ENCODE peak calls at places on chromosomes 4 and X, in six cellular contexts. T, J, U, F, V and K are unnamed samples. For H3K9me3, the result is how much of the 10 kb centered on the place peaks cover.

GRCh38 chrX:24150051-24150790 is 692 bp downstream of the ZFX start:
- DNase-seq in T (peak), J (peak), U (peak), F (peak), V (peak), K (no peak)

GRCh38 chrX:150504399-150505186 is 63.8 kb upstream of the MTM1 start:
- DNase-seq in T (no peak), J (no peak), U (no peak), F (no peak), V (peak), K (no peak)

GRCh38 chr4:146333895-146334262 is 119.5 kb downstream of the REELD1 start:
- DNase-seq in T (no peak), J (no peak), U (no peak), F (no peak), V (no peak), K (no peak)

GRCh38 chrX:121635141-121635540 is 587.7 kb downstream of the GLUD2 start:
- DNase-seq in T (no peak), J (no peak), U (no peak), F (no peak), V (peak), K (no peak)

GRCh38 chr4:6362896-6363295 is 93.2 kb downstream of the WFS1 start:
- DNase-seq in T (no peak), J (no peak), U (no peak), F (peak), V (peak), K (no peak)

GRCh38 chr4:113397114-113397701 is 347.8 kb downstream of the ANK2 start:
- DNase-seq in T (no peak), J (no peak), U (no peak), F (no peak), V (peak), K (no peak)

GRCh38 chrX:154751121-154751668 is 318 bp upstream of the GAB3 start:
- DNase-seq in T (no peak), J (no peak), U (no peak), F (no peak), V (no peak), K (no peak)

GRCh38 chrX:8254386-8254785 is 83.3 kb upstream of the VCX2 start:
- DNase-seq in T (no peak), J (no peak), U (no peak), F (no peak), V (peak), K (no peak)

GRCh38 chrX:6810796-6811195 is 275.9 kb upstream of the VCX3A start:
- DNase-seq in T (no peak), J (no peak), U (no peak), F (no peak), V (peak), K (no peak)

GRCh38 chr4:164383187-164384181 is 370.4 kb upstream of the SMIM31 start:
- DNase-seq in T (no peak), J (no peak), U (no peak), F (peak), V (peak), K (no peak)

GRCh38 chrX:66021758-66022741 is 17.8 kb downstream of the VSIG4 start:
- DNase-seq in T (no peak), J (no peak), U (no peak), F (no peak), V (no peak), K (no peak)

GRCh38 chr4:52577285-52577968 is 81.7 kb downstream of the USP46 start:
- DNase-seq in T (no peak), J (no peak), U (no peak), F (no peak), V (peak), K (no peak)

GRCh38 chrX:151704023-151704663 is 8.9 kb downstream of the PRRG3 start:
- DNase-seq in T (no peak), J (no peak), U (no peak), F (no peak), V (peak), K (no peak)

GRCh38 chr4:140020457-140021361 is 133.3 kb downstream of the MAML3 start:
- DNase-seq in T (no peak), J (no peak), U (no peak), F (no peak), V (peak), K (no peak)

GRCh38 chr4:149140841-149141240 is 674.8 kb downstream of the IQCM start:
- DNase-seq in T (no peak), J (no peak), U (no peak), F (no peak), V (no peak), K (no peak)

GRCh38 chr4:53584658-53585057 is 6.6 kb downstream of the LNX1 start:
- DNase-seq in T (no peak), J (no peak), U (no peak), F (no peak), V (no peak), K (no peak)

GRCh38 chr4:112109455-112110425 is 35.5 kb upstream of the FAM241A start:
- DNase-seq in T (no peak), J (no peak), U (no peak), F (no peak), V (peak), K (no peak)

GRCh38 chr4:164229255-164229654 is 524.7 kb upstream of the SMIM31 start:
- DNase-seq in T (no peak), J (no peak), U (no peak), F (no peak), V (no peak), K (no peak)

GRCh38 chr4:101222156-101222845 is 125.0 kb downstream of the PPP3CA start:
- DNase-seq in T (no peak), J (no peak), U (no peak), F (no peak), V (no peak), K (no peak)

GRCh38 chr4:40245794-40246546 is 49.1 kb downstream of the RHOH start:
- DNase-seq in T (no peak), J (no peak), U (no peak), F (no peak), V (peak), K (no peak)

GRCh38 chrX:71216446-71216845 is 6.6 kb upstream of the GJB1 start:
- DNase-seq in T (no peak), J (no peak), U (no peak), F (no peak), V (no peak), K (no peak)

GRCh38 chrX:110383414-110383813 is 24.8 kb downstream of the RTL9 start:
- DNase-seq in T (no peak), J (no peak), U (no peak), F (no peak), V (peak), K (no peak)

GRCh38 chrX:27381419-27381818 is 81.7 kb downstream of the PPP4R3C start:
- DNase-seq in T (no peak), J (no peak), U (no peak), F (no peak), V (no peak), K (no peak)

GRCh38 chrX:64206556-64207162 is 1.2 kb upstream of the AMER1 start:
- DNase-seq in T (no peak), J (peak), U (peak), F (peak), V (no peak), K (no peak)

GRCh38 chr4:142345909-142346308 is 500.2 kb downstream of the INPP4B start:
- DNase-seq in T (no peak), J (no peak), U (no peak), F (no peak), V (no peak), K (no peak)

GRCh38 chr4:6422866-6423265 is 49.5 kb downstream of the PPP2R2C start:
- DNase-seq in T (no peak), J (no peak), U (no peak), F (no peak), V (no peak), K (no peak)

GRCh38 chr4:151012836-151013235 is 2.2 kb downstream of the LRBA start:
- DNase-seq in T (no peak), J (no peak), U (no peak), F (no peak), V (no peak), K (no peak)

GRCh38 chrX:17547658-17548057 is 172.7 kb downstream of the NHS start:
- DNase-seq in T (no peak), J (peak), U (peak), F (peak), V (peak), K (no peak)

GRCh38 chrX:39477438-39478120 is 620.2 kb downstream of the BCOR start:
- DNase-seq in T (peak), J (peak), U (peak), F (peak), V (peak), K (no peak)

GRCh38 chr4:100582146-100582545 is 64.3 kb upstream of the EMCN start:
- DNase-seq in T (no peak), J (no peak), U (no peak), F (no peak), V (no peak), K (no peak)

GRCh38 chr4:83217721-83218522 is 66.7 kb downstream of the COQ2 start:
- DNase-seq in T (no peak), J (no peak), U (no peak), F (no peak), V (no peak), K (no peak)

GRCh38 chrX:152895121-152895520 is 2.7 kb upstream of the ZNF185 start:
- DNase-seq in T (no peak), J (no peak), U (no peak), F (no peak), V (no peak), K (no peak)

GRCh38 chrX:108270280-108270679 is 167.9 kb downstream of the COL4A6 start:
- DNase-seq in T (no peak), J (no peak), U (no peak), F (no peak), V (no peak), K (no peak)

GRCh38 chrX:44228621-44229020 is 114.9 kb downstream of the EFHC2 start:
- DNase-seq in T (no peak), J (no peak), U (no peak), F (no peak), V (no peak), K (no peak)

GRCh38 chr4:158253350-158253980 is 43.2 kb downstream of the TMEM144 start:
- DNase-seq in T (no peak), J (no peak), U (no peak), F (no peak), V (peak), K (peak)

DNA sequence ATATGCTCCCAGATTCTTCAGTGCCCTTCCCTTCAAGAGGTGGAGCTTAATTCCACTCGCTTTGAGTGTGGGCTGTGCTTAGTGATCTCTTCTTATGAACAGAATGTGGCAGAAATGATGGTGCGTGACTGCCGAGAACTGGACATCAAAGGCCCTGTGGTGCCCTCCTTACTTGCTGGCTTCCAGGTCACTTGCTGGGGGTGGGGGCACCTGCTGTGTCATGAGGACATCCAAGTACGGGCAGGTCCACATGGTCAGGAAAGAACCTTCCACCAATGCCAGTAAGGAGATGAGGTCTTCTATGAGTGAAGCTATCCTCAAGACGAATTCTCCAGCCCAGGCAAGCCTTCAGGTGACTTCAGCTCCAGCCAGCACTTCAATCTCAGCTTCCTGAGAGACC is 95.8 kb downstream of the FAM53A start:
- DNase-seq in T (peak), J (no peak), U (no peak), F (no peak), V (no peak), K (no peak)
- H3K9me3 ChIP-seq in T (under half), J (under half), U (under half), F (under half), V (under half), K (under half)

GRCh38 chrX:35439042-35439639 is 359.0 kb upstream of the MAGEB16 start:
- DNase-seq in T (no peak), J (no peak), U (no peak), F (no peak), V (no peak), K (no peak)

GRCh38 chrX:35442421-35442820 is 355.7 kb upstream of the MAGEB16 start:
- DNase-seq in T (no peak), J (no peak), U (no peak), F (no peak), V (no peak), K (no peak)

GRCh38 chrX:35439692-35440091 is 358.4 kb upstream of the MAGEB16 start:
- DNase-seq in T (no peak), J (no peak), U (no peak), F (no peak), V (no peak), K (no peak)
- H3K9me3 ChIP-seq in T (under half), J (under half), U (under half), F (under half), V (under half), K (under half)

GRCh38 chrX:80485543-80485942 is 65.3 kb downstream of the TENT5D start:
- DNase-seq in T (no peak), J (no peak), U (no peak), F (no peak), V (no peak), K (no peak)
- H3K9me3 ChIP-seq in T (under half), J (under half), U (under half), F (under half), V (under half), K (under half)

DNA sequence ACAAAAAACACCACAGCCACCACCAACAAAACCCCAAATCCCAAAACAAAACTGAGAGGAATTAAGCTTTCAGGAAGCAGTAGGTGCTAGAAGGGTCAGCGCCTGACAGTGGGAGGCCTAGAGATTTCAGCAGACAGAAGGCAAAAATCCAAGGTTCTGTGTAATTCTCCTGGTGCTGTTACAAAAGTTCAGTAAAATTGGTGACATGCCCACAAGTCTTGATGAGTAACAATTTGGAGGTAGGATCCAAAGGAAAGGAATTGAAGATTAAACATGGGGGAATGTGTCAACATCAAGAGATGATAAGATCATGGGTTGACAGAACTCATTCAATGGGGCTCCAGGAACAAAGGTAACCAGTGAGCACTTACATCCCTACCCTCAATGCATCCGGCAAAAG is 653.8 kb upstream of the CPEB2 start:
- DNase-seq in T (no peak), J (no peak), U (no peak), F (no peak), V (peak), K (no peak)
- H3K9me3 ChIP-seq in T (under half), J (under half), U (under half), F (under half), V (under half), K (under half)

GRCh38 chrX:118720058-118720707 is 7.2 kb upstream of the IL13RA1 start:
- DNase-seq in T (no peak), J (no peak), U (no peak), F (no peak), V (no peak), K (no peak)
- H3K9me3 ChIP-seq in T (under half), J (under half), U (under half), F (under half), V (under half), K (under half)

GRCh38 chrX:115939070-115939469 is 231.5 kb upstream of the AGTR2 start:
- DNase-seq in T (no peak), J (no peak), U (no peak), F (no peak), V (no peak), K (no peak)
- H3K9me3 ChIP-seq in T (under half), J (under half), U (under half), F (under half), V (under half), K (under half)

GRCh38 chr4:99013884-99014523 is 18.5 kb downstream of the METAP1 start:
- DNase-seq in T (no peak), J (no peak), U (no peak), F (no peak), V (no peak), K (no peak)
- H3K9me3 ChIP-seq in T (under half), J (under half), U (under half), F (under half), V (under half), K (under half)

GRCh38 chr4:87041142-87041541 is 106.3 kb downstream of the AFF1 start:
- DNase-seq in T (no peak), J (no peak), U (no peak), F (no peak), V (peak), K (no peak)
- H3K9me3 ChIP-seq in T (under half), J (under half), U (under half), F (under half), V (under half), K (under half)

GRCh38 chr4:159290321-159291030 is 187.6 kb downstream of the RAPGEF2 start:
- DNase-seq in T (no peak), J (no peak), U (no peak), F (no peak), V (peak), K (no peak)
- H3K9me3 ChIP-seq in T (under half), J (under half), U (under half), F (under half), V (under half), K (under half)